ENCODE peak calls at places on chromosomes 5 and 9, in eight cellular contexts. O, Z, B, N, D, M, G and C are unnamed samples.

GRCh38 chr5:10521466-10522223 is 42.2 kb upstream of the ANKRD33B start:
- DNase-seq in O (no peak), Z (no peak), B (peak), N (no peak), D (peak), M (no peak), G (no peak), C (no peak)

GRCh38 chr9:120348951-120349429 is 231.0 kb downstream of the CDK5RAP2 start:
- DNase-seq in O (no peak), Z (peak), B (peak), N (no peak), D (peak), M (no peak), G (peak), C (peak)

GRCh38 chr9:4567601-4568000 is 77.3 kb downstream of the SLC1A1 start:
- DNase-seq in O (no peak), Z (no peak), B (no peak), N (no peak), D (no peak), M (no peak), G (no peak), C (no peak)

GRCh38 chr5:155343468-155343867 is 329.9 kb downstream of the KIF4B start:
- DNase-seq in O (no peak), Z (no peak), B (no peak), N (no peak), D (no peak), M (no peak), G (no peak), C (peak)

GRCh38 chr5:60992871-60993270 is 47.9 kb downstream of the NDUFAF2 start:
- DNase-seq in O (peak), Z (no peak), B (no peak), N (no peak), D (no peak), M (no peak), G (no peak), C (no peak)

GRCh38 chr5:149459891-149460290 is 80.8 kb upstream of the IL17B start:
- DNase-seq in O (no peak), Z (no peak), B (no peak), N (no peak), D (no peak), M (no peak), G (no peak), C (no peak)

GRCh38 chr9:126536836-126537465 is 76.8 kb upstream of the LMX1B start:
- DNase-seq in O (no peak), Z (no peak), B (no peak), N (no peak), D (no peak), M (no peak), G (no peak), C (no peak)

GRCh38 chr5:75847561-75848021 is 130.4 kb upstream of the POC5 start:
- DNase-seq in O (no peak), Z (peak), B (no peak), N (peak), D (no peak), M (no peak), G (no peak), C (no peak)

GRCh38 chr9:4667681-4668080 is 1.4 kb upstream of the SPATA6L start:
- DNase-seq in O (no peak), Z (no peak), B (no peak), N (no peak), D (no peak), M (no peak), G (no peak), C (no peak)

GRCh38 chr9:116506685-116507084 is 180.4 kb upstream of the TRIM32 start:
- DNase-seq in O (no peak), Z (no peak), B (no peak), N (no peak), D (no peak), M (no peak), G (no peak), C (peak)

GRCh38 chr5:88142801-88143692 is 125.6 kb downstream of the TMEM161B start:
- DNase-seq in O (no peak), Z (no peak), B (no peak), N (no peak), D (no peak), M (no peak), G (no peak), C (no peak)

GRCh38 chr9:38358390-38359296 is 33.9 kb upstream of the ALDH1B1 start:
- DNase-seq in O (peak), Z (no peak), B (no peak), N (no peak), D (no peak), M (no peak), G (no peak), C (peak)

GRCh38 chr5:125227333-125228075 is 481.1 kb upstream of the ZNF608 start:
- DNase-seq in O (no peak), Z (peak), B (peak), N (no peak), D (peak), M (no peak), G (no peak), C (no peak)

GRCh38 chr5:142981886-142982820 is 212.0 kb downstream of the ARHGAP26 start:
- DNase-seq in O (peak), Z (no peak), B (peak), N (no peak), D (no peak), M (no peak), G (no peak), C (peak)

GRCh38 chr9:132404228-132404881 is 2.3 kb downstream of the TTF1 start:
- DNase-seq in O (no peak), Z (peak), B (no peak), N (no peak), D (no peak), M (no peak), G (peak), C (peak)

GRCh38 chr5:33524476-33524875 is 83.7 kb downstream of the TARS1 start:
- DNase-seq in O (no peak), Z (no peak), B (no peak), N (no peak), D (no peak), M (no peak), G (no peak), C (peak)

GRCh38 chr5:77168187-77168883 is 42.1 kb upstream of the PDE8B start:
- DNase-seq in O (peak), Z (no peak), B (no peak), N (no peak), D (no peak), M (no peak), G (no peak), C (peak)

GRCh38 chr5:69130241-69130640 is 36.4 kb downstream of the SLC30A5 start:
- DNase-seq in O (no peak), Z (no peak), B (no peak), N (no peak), D (no peak), M (no peak), G (no peak), C (no peak)

GRCh38 chr9:121989010-121989409 is 104.1 kb downstream of the TTLL11 start:
- DNase-seq in O (no peak), Z (no peak), B (no peak), N (no peak), D (no peak), M (no peak), G (no peak), C (no peak)

GRCh38 chr9:98280574-98280973 is 25.1 kb upstream of the TBC1D2 start:
- DNase-seq in O (no peak), Z (no peak), B (no peak), N (no peak), D (peak), M (no peak), G (no peak), C (no peak)

GRCh38 chr9:19122490-19123042 is 4.7 kb downstream of the PLIN2 start:
- DNase-seq in O (no peak), Z (no peak), B (no peak), N (no peak), D (no peak), M (no peak), G (no peak), C (no peak)

GRCh38 chr5:125348221-125348692 is 601.8 kb upstream of the ZNF608 start:
- DNase-seq in O (peak), Z (no peak), B (no peak), N (no peak), D (no peak), M (no peak), G (no peak), C (no peak)

GRCh38 chr9:125409637-125410521 is 148.3 kb downstream of the GAPVD1 start:
- DNase-seq in O (no peak), Z (no peak), B (peak), N (no peak), D (peak), M (no peak), G (peak), C (peak)

GRCh38 chr9:130302785-130303612 is 37.4 kb downstream of the HMCN2 start:
- DNase-seq in O (no peak), Z (no peak), B (no peak), N (no peak), D (no peak), M (no peak), G (no peak), C (no peak)

GRCh38 chr5:17732351-17732923 is 98.2 kb downstream of the TAF11L14 start:
- DNase-seq in O (no peak), Z (no peak), B (no peak), N (no peak), D (no peak), M (no peak), G (no peak), C (no peak)

GRCh38 chr9:109504689-109505088 is 6.6 kb upstream of the PTPN3 start:
- DNase-seq in O (no peak), Z (no peak), B (no peak), N (no peak), D (no peak), M (no peak), G (no peak), C (no peak)

GRCh38 chr5:43215073-43215631 is 23.1 kb downstream of the NIM1K start:
- DNase-seq in O (no peak), Z (no peak), B (no peak), N (no peak), D (no peak), M (no peak), G (no peak), C (no peak)

GRCh38 chr9:16331527-16331926 is 538.9 kb downstream of the BNC2 start:
- DNase-seq in O (peak), Z (no peak), B (no peak), N (no peak), D (no peak), M (no peak), G (no peak), C (no peak)

GRCh38 chr5:14946813-14947640 is 75.4 kb upstream of the ANKH start:
- DNase-seq in O (no peak), Z (peak), B (peak), N (peak), D (peak), M (peak), G (peak), C (peak)

GRCh38 chr9:89274838-89275237 is 36.2 kb upstream of the CKS2 start:
- DNase-seq in O (no peak), Z (no peak), B (no peak), N (no peak), D (no peak), M (no peak), G (peak), C (peak)

GRCh38 chr9:98536542-98537173 is 172.1 kb downstream of the GABBR2 start:
- DNase-seq in O (no peak), Z (no peak), B (peak), N (no peak), D (peak), M (no peak), G (peak), C (no peak)

GRCh38 chr9:37908698-37909186 is 4.8 kb upstream of the SLC25A51 start:
- DNase-seq in O (no peak), Z (peak), B (no peak), N (no peak), D (no peak), M (no peak), G (no peak), C (peak)

GRCh38 chr5:135821061-135821781 is 13.2 kb upstream of the SLC25A48 start:
- DNase-seq in O (no peak), Z (no peak), B (no peak), N (no peak), D (no peak), M (no peak), G (no peak), C (no peak)

GRCh38 chr9:33782395-33783152 is 12.8 kb upstream of the PRSS3 start:
- DNase-seq in O (no peak), Z (no peak), B (no peak), N (no peak), D (no peak), M (no peak), G (no peak), C (peak)

GRCh38 chr5:159451197-159452052 is 121.1 kb upstream of the IL12B start:
- DNase-seq in O (no peak), Z (no peak), B (no peak), N (no peak), D (no peak), M (no peak), G (no peak), C (peak)